ENCODE peak calls at places on chromosomes 16 and 17, in ten cellular contexts. J is lung; N is hepatocyte; Z is adrenal gland; K is psoas muscle; O is transverse colon; R is right atrium auricular region; C is thoracic aorta; A is mucosa of descending colon; P is naive thymus-derived CD4-positive, alpha-beta T cell. M is an unnamed sample. For H3K4me1 and H3K36me3, the result is how much of the 10 kb centered on the place peaks cover.

GRCh38 chr16:61263400-61263799 is 772.8 kb downstream of the CDH8 start:
- DNase-seq in A (no peak), C (no peak), P (no peak), R (no peak), Z (no peak), J (no peak), O (no peak), N (no peak), K (no peak), M (no peak)

GRCh38 chr16:83713597-83713996 is 94.2 kb upstream of the HSBP1 start:
- DNase-seq in O (no peak), P (no peak), A (no peak), R (no peak), N (no peak), C (no peak), J (peak), Z (no peak), K (no peak), M (peak)

GRCh38 chr17:70078994-70079531 is 4.0 kb downstream of the KCNJ16 start:
- DNase-seq in O (no peak), P (no peak), Z (no peak), A (no peak), R (no peak), K (no peak), N (no peak), J (no peak), C (no peak), M (no peak)

GRCh38 chr16:9139965-9140364 is 48.5 kb downstream of the HAPSTR1 start:
- DNase-seq in C (no peak), N (no peak), R (no peak), P (no peak), Z (no peak), O (no peak), J (no peak), K (no peak), A (no peak), M (peak)

GRCh38 chr16:70805787-70806186 is 4.8 kb upstream of the VAC14 start:
- DNase-seq in A (no peak), K (no peak), R (no peak), J (no peak), P (no peak), N (no peak), C (no peak), Z (no peak), O (no peak), M (no peak)

GRCh38 chr17:63685021-63685420 is 14.9 kb downstream of the LIMD2 start:
- DNase-seq in K (no peak), O (no peak), J (no peak), C (no peak), Z (peak), P (no peak), R (no peak), A (no peak), N (no peak), M (no peak)

GRCh38 chr17:40490289-40490853 is 11.1 kb downstream of the TNS4 start:
- DNase-seq in O (peak), J (no peak), A (peak), R (peak), K (peak), P (no peak), Z (no peak), N (peak), C (no peak), M (peak)

GRCh38 chr17:40648326-40648968 is 829 bp upstream of the SMARCE1 start:
- DNase-seq in K (no peak), N (peak), J (no peak), C (no peak), Z (no peak), P (no peak), O (no peak), A (no peak), R (peak), M (no peak)

GRCh38 chr17:69609495-69610315 is 195.2 kb downstream of the MAP2K6 start:
- DNase-seq in C (no peak), Z (no peak), P (no peak), N (peak), A (no peak), K (no peak), O (no peak), R (no peak), J (no peak), M (no peak)

GRCh38 chr16:84511180-84511800 is 6.8 kb upstream of the MEAK7 start:
- DNase-seq in K (peak), J (peak), N (peak), R (peak), C (peak), A (peak), Z (peak), P (peak), O (peak), M (peak)

GRCh38 chr16:24270721-24271120 is 14.6 kb downstream of the CACNG3 start:
- DNase-seq in Z (no peak), J (no peak), N (no peak), P (no peak), C (no peak), R (no peak), K (no peak), A (no peak), O (no peak), M (no peak)

GRCh38 chr16:47600376-47600775 is 139.2 kb downstream of the PHKB start:
- DNase-seq in R (no peak), J (no peak), O (no peak), A (no peak), C (no peak), N (no peak), P (no peak), Z (no peak), K (no peak), M (no peak)

GRCh38 chr16:12426122-12426521 is 377.6 kb downstream of the CPPED1 start:
- DNase-seq in N (peak), J (no peak), P (no peak), C (no peak), R (no peak), O (no peak), Z (no peak), A (no peak), K (no peak), M (no peak)

GRCh38 chr16:84832488-84833141 is 12.8 kb downstream of the CRISPLD2 start:
- DNase-seq in O (peak), N (peak), K (peak), J (peak), P (no peak), C (peak), R (peak), A (peak), Z (peak), M (no peak)

GRCh38 chr16:345686-346231 is 6.8 kb downstream of the AXIN1 start:
- DNase-seq in A (no peak), Z (no peak), P (no peak), O (no peak), C (no peak), R (no peak), K (no peak), N (no peak), J (no peak), M (no peak)

GRCh38 chr17:69336580-69336979 is 9.6 kb upstream of the ABCA5 start:
- DNase-seq in Z (no peak), C (no peak), R (no peak), K (no peak), P (no peak), J (no peak), N (no peak), O (no peak), A (no peak), M (no peak)

GRCh38 chr17:7098802-7099459 is 15.7 kb downstream of the ASGR2 start:
- DNase-seq in A (no peak), O (no peak), Z (no peak), R (no peak), P (no peak), N (no peak), K (no peak), C (no peak), J (no peak), M (no peak)

GRCh38 chr17:50631908-50632571 is 2.6 kb upstream of the ABCC3 start:
- DNase-seq in P (no peak), O (no peak), K (no peak), C (no peak), Z (no peak), R (no peak), N (no peak), J (no peak), A (peak), M (no peak)

GRCh38 chr17:10907370-10907769 is 69.5 kb upstream of the PIRT start:
- DNase-seq in J (no peak), R (no peak), A (no peak), P (no peak), C (no peak), N (no peak), Z (no peak), O (no peak), K (no peak), M (no peak)

GRCh38 chr17:57584050-57584551 is 161.0 kb downstream of the CCDC182 start:
- DNase-seq in C (no peak), Z (no peak), P (no peak), O (no peak), J (no peak), N (no peak), A (no peak), R (no peak), K (no peak), M (peak)

GRCh38 chr17:80208050-80208449 is 12.1 kb downstream of the SGSH start:
- DNase-seq in C (no peak), P (no peak), R (no peak), O (no peak), Z (no peak), N (no peak), K (no peak), A (no peak), J (no peak), M (no peak)

GRCh38 chr16:81740163-81740562 is 38.9 kb upstream of the PLCG2 start:
- DNase-seq in C (no peak), Z (no peak), P (no peak), O (peak), N (no peak), J (no peak), K (no peak), A (peak), R (no peak), M (no peak)

GRCh38 chr17:49146620-49147306 is 14.2 kb downstream of the B4GALNT2 start:
- DNase-seq in P (no peak), A (no peak), J (no peak), O (no peak), Z (no peak), N (peak), K (no peak), R (no peak), C (no peak), M (no peak)

GRCh38 chr17:48579738-48580543 is 1.8 kb upstream of the HOXB4 start:
- DNase-seq in P (no peak), K (no peak), N (no peak), C (no peak), J (no peak), Z (no peak), A (no peak), R (no peak), O (no peak), M (no peak)

GRCh38 chr17:3003401-3004149 is 59.8 kb downstream of the OR1D5 start:
- DNase-seq in O (peak), C (no peak), P (no peak), K (peak), Z (peak), J (peak), N (no peak), A (peak), R (peak), M (no peak)

GRCh38 chr16:9867176-9867575 is 315.1 kb downstream of the GRIN2A start:
- DNase-seq in R (no peak), P (no peak), C (no peak), J (no peak), N (no peak), Z (no peak), A (no peak), O (no peak), K (no peak), M (no peak)

GRCh38 chr17:60862482-60862881 is 184.8 kb downstream of the BCAS3 start:
- DNase-seq in Z (no peak), C (no peak), O (no peak), N (no peak), P (no peak), R (no peak), A (no peak), K (no peak), J (no peak), M (no peak)

GRCh38 chr16:2032285-2033056 is 5.8 kb downstream of the NHERF2 start:
- DNase-seq in K (no peak), A (peak), Z (no peak), P (no peak), R (no peak), N (no peak), J (no peak), O (no peak), C (no peak), M (no peak)

GRCh38 chr17:17626151-17626805 is 34.8 kb upstream of the PEMT start:
- DNase-seq in A (no peak), Z (no peak), J (no peak), R (no peak), O (no peak), P (no peak), N (no peak), C (no peak), K (no peak), M (no peak)

GRCh38 chr16:3999890-4000325 is 116.3 kb downstream of the ADCY9 start:
- DNase-seq in N (no peak), P (no peak), C (no peak), Z (no peak), J (no peak), R (no peak), A (no peak), K (no peak), O (no peak), M (no peak)

GRCh38 chr16:20042848-20043247 is 30.8 kb downstream of the GPR139 start:
- DNase-seq in N (no peak), P (no peak), C (no peak), J (no peak), R (no peak), O (no peak), A (no peak), Z (peak), K (no peak), M (no peak)

GRCh38 chr17:11538366-11538765 is 59.9 kb upstream of the DNAH9 start:
- DNase-seq in P (no peak), K (no peak), Z (no peak), A (no peak), N (no peak), C (no peak), J (no peak), O (no peak), R (no peak), M (no peak)

GRCh38 chr17:53335443-53335842 is 487.3 kb upstream of the KIF2B start:
- DNase-seq in C (no peak), Z (no peak), K (no peak), J (no peak), R (no peak), O (no peak), P (no peak), N (no peak), A (no peak), M (no peak)

GRCh38 chr16:84050316-84050715 is 7.7 kb upstream of the SLC38A8 start:
- DNase-seq in R (no peak), N (no peak), K (no peak), C (no peak), Z (no peak), A (peak), O (no peak), J (no peak), P (no peak), M (no peak)

GRCh38 chr17:78753316-78754250 is 28.5 kb downstream of the CYTH1 start:
- DNase-seq in R (no peak), O (no peak), Z (no peak), C (no peak), K (no peak), J (no peak), A (no peak), N (no peak), P (no peak), M (no peak)

GRCh38 chr16:4409081-4409932 is 7.1 kb downstream of the CORO7 start:
- DNase-seq in R (no peak), J (no peak), K (no peak), A (no peak), N (no peak), Z (peak), P (no peak), C (no peak), O (no peak), M (no peak)

DNA sequence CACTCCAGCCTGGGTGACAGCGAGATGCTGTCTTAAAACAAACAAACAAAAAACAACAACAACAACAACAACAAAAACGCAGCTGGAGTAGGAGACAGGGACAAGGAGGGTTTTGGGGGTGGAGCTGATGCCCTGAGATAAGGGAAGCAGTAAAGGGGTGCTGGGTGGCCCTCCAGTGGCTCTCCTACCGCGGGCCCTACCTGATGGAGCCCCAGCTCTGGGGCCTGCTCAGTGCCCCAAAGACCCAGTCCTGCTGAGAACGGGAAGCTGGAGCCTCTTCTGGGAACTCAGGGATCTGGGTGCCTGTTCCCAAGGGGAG is 21.3 kb upstream of the NAGS start:
- DNase-seq in K (no peak), J (no peak), N (no peak), R (no peak), O (no peak), C (no peak), A (no peak), P (no peak), Z (no peak), M (no peak)
- H3K4me3 ChIP-seq in K (peak), J (no peak), N (no peak), R (no peak), O (no peak), C (no peak), A (no peak), P (no peak), Z (no peak), M (peak)

DNA sequence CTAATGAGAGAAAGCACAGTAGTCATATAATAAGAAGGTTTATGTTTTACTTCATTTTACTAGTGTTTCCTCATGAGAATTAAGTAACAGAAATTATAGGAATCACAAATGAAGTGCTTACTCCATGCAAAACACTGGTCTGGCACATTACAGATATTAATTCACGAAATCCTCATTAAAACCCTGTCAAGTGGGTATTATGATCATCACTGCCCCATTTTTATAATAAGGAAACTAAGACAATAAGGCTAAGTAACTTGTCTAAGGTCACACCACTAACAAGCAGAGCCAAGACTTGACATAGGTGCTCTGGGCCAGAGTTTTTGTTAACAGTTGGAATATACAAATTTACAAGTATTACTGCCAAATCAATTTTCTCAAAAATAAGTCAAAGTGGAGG is 83.0 kb downstream of the KANSL1 start:
- DNase-seq in O (no peak), Z (no peak), N (no peak), R (no peak), J (no peak), C (no peak), A (no peak), K (no peak), P (no peak), M (no peak)
- H3K4me1 ChIP-seq in O (under half), Z (under half), N (under half), R (half or more), J (under half), C (half or more), A (under half), K (half or more), P (half or more), M (under half)

GRCh38 chr16:88738167-88739084 is 32.1 kb downstream of the CTU2 start:
- DNase-seq in A (no peak), N (no peak), K (no peak), O (no peak), J (no peak), C (no peak), Z (peak), P (no peak), R (no peak), M (no peak)

GRCh38 chr16:88741368-88741767 is 35.1 kb downstream of the CTU2 start:
- DNase-seq in R (no peak), Z (no peak), O (no peak), K (no peak), C (no peak), J (no peak), A (no peak), P (no peak), N (no peak), M (no peak)

GRCh38 chr16:88739975-88740726 is 33.8 kb downstream of the CTU2 start:
- DNase-seq in K (no peak), J (no peak), C (no peak), A (no peak), P (no peak), O (no peak), N (no peak), Z (no peak), R (no peak), M (no peak)

GRCh38 chr16:88739139-88739974 is 33.1 kb downstream of the CTU2 start:
- DNase-seq in A (no peak), N (no peak), C (no peak), Z (no peak), J (no peak), O (no peak), R (no peak), P (no peak), K (no peak), M (no peak)

DNA sequence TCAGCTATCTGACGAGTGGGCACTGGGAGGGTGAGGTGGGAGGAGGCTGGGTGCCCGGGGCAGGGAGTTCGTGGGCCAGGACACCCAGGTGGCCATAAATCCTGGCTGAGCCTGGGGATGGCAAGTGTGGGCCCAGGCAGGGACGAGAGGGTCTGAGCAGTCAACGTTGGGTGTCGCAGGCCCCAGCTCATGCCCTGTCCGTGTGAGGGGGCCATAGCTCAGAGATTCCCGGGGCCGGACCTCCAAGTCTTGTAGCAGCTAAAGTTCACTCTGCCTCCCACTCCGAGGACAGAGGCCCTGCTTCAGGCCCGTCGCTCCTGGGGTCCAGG is 34.4 kb downstream of the CTU2 start:
- DNase-seq in N (no peak), J (no peak), P (no peak), C (no peak), A (no peak), R (no peak), K (no peak), Z (no peak), O (no peak), M (no peak)
- H3K36me3 ChIP-seq in N (under half), J (under half), P (under half), C (under half), A (under half), R (under half), K (under half), Z (under half), O (under half), M (under half)

GRCh38 chr16:75494696-75495601 is at the start of gene CHST6:
- DNase-seq in N (peak), C (no peak), A (no peak), J (no peak), K (peak), P (no peak), R (no peak), Z (peak), O (peak), M (no peak)

GRCh38 chr16:75497558-75497957 is 2.3 kb upstream of the CHST6 start:
- DNase-seq in P (no peak), N (no peak), C (no peak), R (no peak), K (no peak), J (no peak), O (no peak), A (no peak), Z (peak), M (no peak)

GRCh38 chr16:75491876-75492275 is 3.4 kb downstream of the CHST6 start:
- DNase-seq in C (no peak), J (no peak), P (no peak), A (no peak), N (no peak), R (no peak), K (no peak), Z (peak), O (no peak), M (peak)

GRCh38 chr16:75496546-75496945 is 1.3 kb upstream of the CHST6 start:
- DNase-seq in Z (no peak), N (no peak), O (no peak), J (no peak), A (no peak), P (no peak), R (no peak), K (no peak), C (no peak), M (no peak)

DNA sequence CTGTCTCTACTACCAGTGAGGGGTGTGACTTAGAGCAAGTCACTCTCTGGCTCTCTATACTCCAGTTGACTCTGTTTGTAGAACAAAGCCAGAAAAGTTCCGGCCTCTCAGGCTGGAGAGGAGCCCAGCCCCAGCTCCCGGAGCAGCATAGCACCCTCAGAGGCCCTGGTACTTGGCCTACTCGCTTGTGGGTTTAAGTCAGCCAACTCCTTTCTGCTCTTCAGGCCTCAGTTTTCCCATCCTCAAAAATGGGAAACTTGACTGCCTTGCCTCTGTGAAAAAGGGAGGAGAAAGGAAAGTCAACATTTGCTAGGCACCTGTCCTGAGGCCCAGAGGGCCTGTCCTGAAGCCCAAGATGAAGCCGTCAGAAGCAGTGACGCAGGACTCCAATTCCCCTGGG is 1.1 kb downstream of the CHST6 start:
- DNase-seq in Z (no peak), O (no peak), P (no peak), J (no peak), C (no peak), R (no peak), A (no peak), K (no peak), N (no peak), M (no peak)
- H3K4me3 ChIP-seq in Z (no peak), O (no peak), P (no peak), J (no peak), C (peak), R (peak), A (no peak), K (peak), N (peak), M (no peak)

M was measured in BE2C.